ENCODE peak calls at places on chromosome 18, in nine cellular contexts. T, Q, K, U, I, A, C, S and V are unnamed samples.

GRCh38 chr18:907171-907879 is 2.7 kb downstream of the ADCYAP1 start:
- DNase-seq in T (peak), Q (peak), K (no peak), U (peak), I (no peak), A (no peak), C (no peak), S (no peak), V (no peak)

GRCh38 chr18:79512461-79513380 is 117.0 kb downstream of the NFATC1 start:
- DNase-seq in T (no peak), Q (no peak), K (no peak), U (no peak), I (no peak), A (no peak), C (peak), S (no peak), V (no peak)

GRCh38 chr18:45588284-45588683 is 27.0 kb upstream of the SLC14A2 start:
- DNase-seq in T (no peak), Q (peak), K (no peak), U (no peak), I (no peak), A (no peak), C (no peak), S (no peak), V (no peak)

GRCh38 chr18:31217455-31217854 is 54.8 kb upstream of the DSC1 start:
- DNase-seq in T (no peak), Q (peak), K (no peak), U (no peak), I (peak), A (no peak), C (no peak), S (no peak), V (no peak)

GRCh38 chr18:43671431-43671830 is 394.1 kb upstream of the SYT4 start:
- DNase-seq in T (no peak), Q (peak), K (no peak), U (no peak), I (no peak), A (no peak), C (no peak), S (no peak), V (no peak)

GRCh38 chr18:3867768-3868445 is 417.9 kb downstream of the TGIF1 start:
- DNase-seq in T (no peak), Q (peak), K (no peak), U (no peak), I (no peak), A (no peak), C (no peak), S (no peak), V (no peak)

GRCh38 chr18:6785001-6785400 is 55.5 kb downstream of the ARHGAP28 start:
- DNase-seq in T (no peak), Q (no peak), K (no peak), U (no peak), I (no peak), A (no peak), C (no peak), S (no peak), V (no peak)

GRCh38 chr18:59899298-59900221 is at the start of gene PMAIP1:
- DNase-seq in T (peak), Q (peak), K (peak), U (peak), I (peak), A (peak), C (peak), S (peak), V (no peak)

GRCh38 chr18:59459352-59460059 is 100.4 kb upstream of the LMAN1 start:
- DNase-seq in T (no peak), Q (peak), K (peak), U (peak), I (no peak), A (no peak), C (no peak), S (no peak), V (no peak)

GRCh38 chr18:48656582-48656981 is 117.8 kb downstream of the CTIF start:
- DNase-seq in T (no peak), Q (peak), K (no peak), U (no peak), I (peak), A (no peak), C (no peak), S (no peak), V (no peak)

GRCh38 chr18:3248062-3248669 is 565 bp downstream of the MYL12A start:
- DNase-seq in T (peak), Q (peak), K (no peak), U (peak), I (no peak), A (no peak), C (no peak), S (no peak), V (no peak)

GRCh38 chr18:10140928-10141327 is 227.1 kb downstream of the VAPA start:
- DNase-seq in T (no peak), Q (no peak), K (no peak), U (no peak), I (peak), A (no peak), C (no peak), S (peak), V (no peak)

GRCh38 chr18:37435996-37436395 is 129.6 kb downstream of the CELF4 start:
- DNase-seq in T (no peak), Q (no peak), K (no peak), U (no peak), I (no peak), A (no peak), C (no peak), S (no peak), V (no peak)

GRCh38 chr18:79680100-79680879 is 687 bp downstream of the CTDP1 start:
- DNase-seq in T (peak), Q (peak), K (peak), U (peak), I (peak), A (no peak), C (no peak), S (peak), V (no peak)